ENCODE peak calls at places on chromosomes 5 and 9, in eight cellular contexts. K is SK-N-SH, U is adrenal gland, Y is endodermal cell, T is iPS DF 6.9, J is tibial nerve, L is A549, E is kidney epithelial cell. W is an unnamed sample.
A peak's percentile ranks its signal among the peaks of the same experiment; 100 is the strongest.

GRCh38 chr9:94780516-94780950 is 54.0 kb downstream of the AOPEP start:
- DNase-seq in T (no peak), U (peak; percentile 79), K (peak; percentile 59), Y (no peak), J (no peak), L (no peak), E (no peak), W (no peak)

GRCh38 chr9:93827545-93828330 is 127.4 kb downstream of the BARX1 start:
- DNase-seq in E (no peak), J (no peak), K (peak; percentile 96), U (peak; percentile 46), Y (peak; percentile 93), L (peak; percentile 62), T (no peak), W (no peak)

GRCh38 chr5:78003914-78004313 is 227.8 kb upstream of the TBCA start:
- DNase-seq in L (no peak), U (no peak), E (no peak), K (no peak), Y (no peak), J (no peak), T (no peak), W (no peak)

GRCh38 chr5:135565691-135566421 is 12.9 kb downstream of the CXCL14 start:
- DNase-seq in K (peak; percentile 60), Y (peak; percentile 96), L (peak; percentile 64), U (peak; percentile 73), T (no peak), E (no peak), J (peak; percentile 76), W (no peak)

GRCh38 chr5:19771174-19771835 is 216.7 kb downstream of the CDH18 start:
- DNase-seq in T (no peak), U (no peak), J (no peak), Y (peak; percentile 55), K (no peak), L (no peak), E (no peak), W (peak; percentile 33)

GRCh38 chr5:61313960-61314681 is 17.9 kb upstream of the ZSWIM6 start:
- DNase-seq in U (peak; percentile 29), J (no peak), E (peak; percentile 88), L (peak; percentile 80), T (no peak), K (no peak), Y (peak; percentile 18), W (peak; percentile 87)

GRCh38 chr5:18220631-18221030 is 586.4 kb downstream of the TAF11L14 start:
- DNase-seq in K (no peak), Y (no peak), L (no peak), J (no peak), T (no peak), U (no peak), E (no peak), W (no peak)

GRCh38 chr9:81461196-81461595 is 228.2 kb downstream of the TLE1 start:
- DNase-seq in L (no peak), J (no peak), Y (no peak), E (no peak), K (no peak), T (no peak), U (no peak), W (no peak)

GRCh38 chr5:1156754-1157460 is 44.5 kb upstream of the SLC6A19 start:
- DNase-seq in E (no peak), Y (no peak), L (no peak), J (no peak), U (no peak), T (no peak), K (no peak), W (no peak)

GRCh38 chr5:1153428-1153827 is 41.6 kb upstream of the SLC12A7 start:
- DNase-seq in J (no peak), L (no peak), T (no peak), Y (no peak), K (no peak), E (no peak), U (no peak), W (no peak)

GRCh38 chr5:1156033-1156753 is 44.3 kb upstream of the SLC12A7 start:
- DNase-seq in T (no peak), Y (peak; percentile 75), E (no peak), K (peak; percentile 71), U (no peak), L (no peak), J (no peak), W (no peak)

GRCh38 chr5:1152771-1153282 is 41.0 kb upstream of the SLC12A7 start:
- DNase-seq in T (no peak), K (no peak), U (no peak), E (no peak), L (no peak), Y (no peak), J (no peak), W (no peak)

GRCh38 chr5:1155191-1156032 is 43.5 kb upstream of the SLC12A7 start:
- DNase-seq in E (no peak), U (no peak), K (peak; percentile 68), Y (no peak), T (no peak), L (no peak), J (no peak), W (no peak)
- H3K4me3 ChIP-seq in E (no peak overlapping the region), U (peak overlapping the region; percentile 41), K (no peak overlapping the region), Y (no peak overlapping the region), T (peak overlapping the region; percentile 34), L (peak overlapping the region; percentile 42), J (no peak overlapping the region), W (no peak overlapping the region)

GRCh38 chr5:177432143-177432904 is 5.8 kb downstream of the GRK6 start:
- DNase-seq in K (no peak), Y (no peak), T (no peak), L (no peak), J (no peak), E (no peak), U (no peak), W (no peak)

GRCh38 chr5:177430146-177430951 is 3.9 kb downstream of the GRK6 start:
- DNase-seq in L (no peak), E (no peak), K (no peak), J (no peak), T (no peak), Y (peak; percentile 41), U (no peak), W (no peak)

GRCh38 chr5:177430972-177431316 is 4.5 kb downstream of the GRK6 start:
- DNase-seq in J (no peak), K (no peak), E (no peak), T (no peak), U (no peak), L (no peak), Y (no peak), W (no peak)

GRCh38 chr5:177432905-177433657 is 6.6 kb downstream of the GRK6 start:
- DNase-seq in J (no peak), Y (no peak), L (no peak), T (no peak), K (no peak), E (no peak), U (no peak), W (no peak)

DNA sequence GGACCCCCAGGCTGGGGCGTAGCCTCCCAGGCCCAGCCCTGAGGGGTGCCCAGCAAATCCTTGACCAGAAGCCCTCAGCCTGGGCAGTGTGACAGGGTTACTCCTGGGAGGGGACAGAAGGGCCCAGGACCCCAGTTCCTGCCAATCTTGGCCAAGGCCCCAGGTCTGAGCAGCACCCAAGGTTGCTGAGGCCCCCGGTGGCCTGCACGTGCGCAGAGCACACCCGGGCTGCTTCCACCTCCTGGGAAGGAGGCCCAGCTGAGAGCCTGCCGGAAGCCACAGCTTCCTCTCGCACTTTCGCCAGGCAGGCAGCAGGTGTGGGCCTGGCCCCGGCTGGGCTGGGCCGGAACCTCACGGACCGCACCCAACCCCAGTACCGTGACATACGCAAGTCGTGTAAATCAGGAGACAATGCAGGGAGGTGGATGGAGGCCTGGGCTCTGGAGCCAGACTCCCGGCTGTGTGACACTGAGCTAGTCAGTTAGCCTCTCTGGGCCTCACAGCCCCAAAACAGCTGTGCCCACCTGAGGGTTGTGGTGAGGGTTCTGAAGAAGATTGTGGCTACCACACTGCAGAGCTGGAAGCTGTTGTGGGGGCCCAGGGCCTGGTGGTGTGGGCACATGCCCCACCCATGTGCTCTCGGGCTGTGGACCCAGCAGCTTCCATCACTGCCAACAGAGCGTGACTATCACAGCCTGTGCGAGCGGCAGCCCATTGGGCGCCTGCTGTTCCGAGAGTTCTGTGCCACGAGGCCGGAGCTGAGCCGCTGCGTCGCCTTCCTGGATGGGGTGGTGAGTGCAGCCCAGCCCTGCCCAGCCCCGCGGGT is 5.1 kb downstream of the GRK6 start:
- DNase-seq in Y (no peak), U (no peak), E (no peak), J (no peak), L (no peak), T (no peak), K (no peak), W (no peak)
- H3K4me3 ChIP-seq in Y (no peak overlapping the region), U (no peak overlapping the region), E (no peak overlapping the region), J (no peak overlapping the region), L (no peak overlapping the region), T (no peak overlapping the region), K (no peak overlapping the region), W (no peak overlapping the region)

GRCh38 chr9:13716620-13717019 is 437.1 kb upstream of the MPDZ start:
- DNase-seq in L (no peak), E (no peak), K (no peak), J (no peak), T (no peak), Y (no peak), U (no peak), W (no peak)
- H3K4me3 ChIP-seq in L (no peak overlapping the region), E (no peak overlapping the region), K (no peak overlapping the region), J (no peak overlapping the region), T (no peak overlapping the region), Y (no peak overlapping the region), U (no peak overlapping the region), W (no peak overlapping the region)

GRCh38 chr9:114499528-114499927 is 5.7 kb downstream of the WHRN start:
- DNase-seq in J (no peak), K (no peak), Y (no peak), E (no peak), T (no peak), U (no peak), L (no peak), W (peak; percentile 97)

GRCh38 chr9:114501786-114502682 is 3.2 kb downstream of the WHRN start:
- DNase-seq in E (no peak), T (no peak), J (no peak), U (peak; percentile 68), L (peak; percentile 30), K (no peak), Y (peak; percentile 78), W (peak; percentile 52)

GRCh38 chr9:114500583-114501292 is 4.5 kb downstream of the WHRN start:
- DNase-seq in K (no peak), E (no peak), U (no peak), Y (no peak), J (no peak), L (no peak), T (no peak), W (no peak)

GRCh38 chr9:114497727-114498382 is 7.4 kb downstream of the WHRN start:
- DNase-seq in U (no peak), E (no peak), L (no peak), K (no peak), J (no peak), T (no peak), Y (no peak), W (no peak)

DNA sequence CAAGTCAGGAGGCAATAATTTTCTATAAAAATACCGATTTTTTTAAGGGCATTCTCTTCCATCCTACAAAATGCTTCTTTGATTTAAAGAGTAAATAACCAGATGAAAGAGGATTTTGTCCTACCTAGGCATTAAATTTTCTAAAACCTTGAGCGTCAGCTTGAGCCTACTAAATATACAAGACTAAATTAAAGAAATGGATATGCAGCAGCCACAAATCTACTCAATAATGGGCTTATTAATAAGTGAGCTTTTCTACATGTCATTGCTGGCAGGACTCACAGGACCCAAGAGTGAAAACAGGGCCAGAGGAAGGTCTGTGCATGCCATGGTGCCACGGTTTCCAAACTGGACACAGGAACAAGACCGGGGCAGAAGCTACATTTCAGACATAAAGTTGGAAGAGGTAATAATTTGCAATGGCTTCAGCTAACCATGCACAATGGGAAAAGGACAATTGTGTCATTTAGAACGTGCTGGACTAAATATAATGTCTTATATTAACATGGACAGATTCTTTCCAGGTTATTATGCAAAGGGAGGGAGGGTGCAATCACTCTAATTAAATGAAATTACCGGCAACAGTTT is 5.2 kb downstream of the WHRN start:
- DNase-seq in Y (no peak), E (no peak), J (no peak), L (no peak), T (no peak), U (no peak), K (no peak), W (no peak)
- H3K4me3 ChIP-seq in Y (no peak overlapping the region), E (no peak overlapping the region), J (no peak overlapping the region), L (no peak overlapping the region), T (no peak overlapping the region), U (peak overlapping the region; percentile 74), K (no peak overlapping the region), W (peak overlapping the region; percentile 78)

W was measured in retinal pigment epithelial cell.